ENCODE peak calls at places on chromosomes 11 and 22, in seven cellular contexts. K is GM23338, F is A673, P is mammary epithelial cell, T is neural crest cell, V is astrocyte of the cerebellum, X is chondrocyte. Z is an unnamed sample.

GRCh38 chr11:89421718-89422117 is 69.5 kb downstream of the NOX4 start:
- DNase-seq in F (no peak), X (no peak), K (no peak), V (no peak), T (no peak), P (no peak), Z (no peak)

GRCh38 chr11:43904737-43905515 is 24.3 kb downstream of the ALKBH3 start:
- DNase-seq in F (no peak), X (no peak), K (no peak), T (no peak), V (no peak), P (peak), Z (no peak)

GRCh38 chr11:74257934-74258553 is 53.4 kb downstream of the P4HA3 start:
- DNase-seq in F (no peak), T (no peak), P (no peak), V (peak), K (no peak), X (no peak), Z (no peak)

GRCh38 chr11:74018331-74019005 is 9.6 kb upstream of the UCP3 start:
- DNase-seq in F (no peak), X (no peak), V (peak), P (no peak), K (no peak), T (no peak), Z (peak)

GRCh38 chr22:20062766-20063083 is 17.3 kb upstream of the DGCR8 start:
- DNase-seq in P (peak), X (no peak), V (no peak), K (no peak), F (no peak), T (no peak), Z (no peak)

GRCh38 chr11:93238956-93239355 is 41.2 kb upstream of the SLC36A4 start:
- DNase-seq in X (no peak), T (no peak), F (no peak), V (no peak), P (no peak), K (no peak), Z (no peak)

GRCh38 chr22:23786261-23786710 is 480 bp upstream of the SMARCB1 start:
- DNase-seq in P (no peak), K (no peak), T (no peak), V (no peak), F (no peak), X (no peak), Z (no peak)

GRCh38 chr22:23570681-23571080 is 9.4 kb downstream of the IGLL1 start:
- DNase-seq in T (no peak), K (no peak), X (peak), V (no peak), F (no peak), P (no peak), Z (no peak)

GRCh38 chr11:94776351-94777321 is 8.5 kb downstream of the AMOTL1 start:
- DNase-seq in K (no peak), X (no peak), P (peak), V (peak), T (no peak), F (peak), Z (no peak)

GRCh38 chr11:94169930-94170329 is 41.3 kb downstream of the PANX1 start:
- DNase-seq in X (no peak), F (no peak), P (no peak), K (no peak), T (no peak), V (no peak), Z (no peak)

GRCh38 chr11:45321669-45322068 is 35.5 kb upstream of the SYT13 start:
- DNase-seq in K (no peak), P (no peak), F (no peak), V (no peak), T (no peak), X (no peak), Z (no peak)

GRCh38 chr11:61671527-61671926 is 8.7 kb upstream of the DAGLA start:
- DNase-seq in P (no peak), V (no peak), K (peak), X (no peak), T (no peak), F (no peak), Z (peak)

GRCh38 chr11:10208045-10208674 is 85.9 kb downstream of the SBF2 start:
- DNase-seq in P (peak), X (no peak), K (peak), V (peak), F (peak), T (no peak), Z (no peak)

GRCh38 chr11:88704505-88704904 is 361.3 kb downstream of the GRM5 start:
- DNase-seq in X (no peak), P (peak), K (peak), V (peak), F (no peak), T (no peak), Z (no peak)

GRCh38 chr11:7603031-7603781 is 70.1 kb downstream of the CYB5R2 start:
- DNase-seq in F (no peak), X (no peak), P (no peak), K (no peak), T (no peak), V (no peak), Z (no peak)

GRCh38 chr22:32794449-32795213 is 6.9 kb upstream of the TIMP3 start:
- DNase-seq in K (peak), F (no peak), X (no peak), T (no peak), P (no peak), V (no peak), Z (no peak)

GRCh38 chr11:72604256-72604655 is 70.0 kb downstream of the PDE2A start:
- DNase-seq in T (no peak), P (no peak), F (no peak), K (no peak), X (no peak), V (no peak), Z (no peak)

GRCh38 chr22:49564666-49565515 is 262.8 kb downstream of the BRD1 start:
- DNase-seq in T (no peak), P (no peak), X (peak), K (no peak), F (no peak), V (no peak), Z (no peak)

GRCh38 chr11:61032824-61033223 is 61.3 kb downstream of the CD6 start:
- DNase-seq in F (no peak), T (no peak), P (no peak), V (no peak), K (no peak), X (no peak), Z (no peak)

GRCh38 chr22:38416621-38417251 is 38.3 kb downstream of the KCNJ4 start:
- DNase-seq in X (peak), K (no peak), P (no peak), V (no peak), F (no peak), T (no peak), Z (no peak)

GRCh38 chr22:22552630-22553029 is 6.4 kb downstream of the PRAME start:
- DNase-seq in X (no peak), T (peak), V (no peak), F (no peak), K (peak), P (no peak), Z (no peak)
- TF ChIP-seq CTCF in X (no peak), T (no peak), V (no peak), F (no peak), K (peak), P (no peak), Z (no peak)

GRCh38 chr11:19313140-19313539 is 72.4 kb upstream of the E2F8 start:
- DNase-seq in T (no peak), X (no peak), V (no peak), F (no peak), K (no peak), P (no peak), Z (no peak)

GRCh38 chr11:19311306-19312030 is 70.7 kb upstream of the E2F8 start:
- DNase-seq in P (peak), X (no peak), F (peak), K (peak), V (peak), T (peak), Z (no peak)

GRCh38 chr11:19306570-19306969 is 65.8 kb upstream of the E2F8 start:
- DNase-seq in T (no peak), F (no peak), K (no peak), V (no peak), X (no peak), P (no peak), Z (no peak)

DNA sequence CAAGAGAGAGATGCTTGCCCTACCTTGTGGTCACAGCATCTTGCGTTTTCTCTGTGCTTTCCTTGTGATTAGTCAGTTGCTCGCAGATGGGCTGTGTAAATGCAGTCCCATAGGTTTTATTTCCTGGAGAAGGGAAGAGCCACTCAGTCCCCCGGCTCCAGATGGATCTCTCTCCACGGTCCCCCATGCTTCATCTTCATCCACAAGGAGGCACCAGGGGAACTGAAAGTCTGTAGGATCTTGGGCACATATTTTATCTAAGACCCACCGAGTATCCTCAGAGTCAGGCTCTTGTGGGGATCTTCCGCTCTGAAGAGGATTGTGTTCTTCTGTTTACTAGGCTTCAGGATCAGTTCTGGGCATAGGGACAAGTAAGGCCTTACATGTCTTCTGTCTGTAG is 66.8 kb upstream of the E2F8 start:
- DNase-seq in V (no peak), F (no peak), P (no peak), K (peak), T (no peak), X (no peak), Z (no peak)
- TF ChIP-seq CTCF in V (no peak), F (no peak), P (no peak), K (peak), T (no peak), X (no peak), Z (no peak)

GRCh38 chr11:67105964-67106363 is 13.1 kb upstream of the KDM2A start:
- DNase-seq in V (no peak), K (no peak), X (no peak), T (no peak), F (no peak), P (no peak), Z (no peak)
- TF ChIP-seq CTCF in V (no peak), K (no peak), X (no peak), T (no peak), F (no peak), P (no peak), Z (no peak)

GRCh38 chr11:13781153-13781552 is 112.7 kb downstream of the FAR1 start:
- DNase-seq in X (no peak), F (no peak), K (peak), T (no peak), P (peak), V (no peak), Z (no peak)

GRCh38 chr11:13784848-13785247 is 116.4 kb downstream of the FAR1 start:
- DNase-seq in F (no peak), K (no peak), X (no peak), T (no peak), V (no peak), P (no peak), Z (no peak)

GRCh38 chr11:13782395-13783080 is 114.1 kb downstream of the FAR1 start:
- DNase-seq in F (no peak), V (no peak), P (no peak), K (no peak), T (no peak), X (no peak), Z (no peak)

GRCh38 chr11:13786688-13787087 is 118.2 kb downstream of the FAR1 start:
- DNase-seq in T (no peak), K (no peak), V (no peak), P (no peak), F (no peak), X (no peak), Z (no peak)

GRCh38 chr11:13784441-13784840 is 116.0 kb downstream of the FAR1 start:
- DNase-seq in T (no peak), F (no peak), K (no peak), P (no peak), X (no peak), V (no peak), Z (no peak)
- TF ChIP-seq CTCF in T (no peak), F (no peak), K (no peak), P (no peak), X (no peak), V (no peak), Z (no peak)

DNA sequence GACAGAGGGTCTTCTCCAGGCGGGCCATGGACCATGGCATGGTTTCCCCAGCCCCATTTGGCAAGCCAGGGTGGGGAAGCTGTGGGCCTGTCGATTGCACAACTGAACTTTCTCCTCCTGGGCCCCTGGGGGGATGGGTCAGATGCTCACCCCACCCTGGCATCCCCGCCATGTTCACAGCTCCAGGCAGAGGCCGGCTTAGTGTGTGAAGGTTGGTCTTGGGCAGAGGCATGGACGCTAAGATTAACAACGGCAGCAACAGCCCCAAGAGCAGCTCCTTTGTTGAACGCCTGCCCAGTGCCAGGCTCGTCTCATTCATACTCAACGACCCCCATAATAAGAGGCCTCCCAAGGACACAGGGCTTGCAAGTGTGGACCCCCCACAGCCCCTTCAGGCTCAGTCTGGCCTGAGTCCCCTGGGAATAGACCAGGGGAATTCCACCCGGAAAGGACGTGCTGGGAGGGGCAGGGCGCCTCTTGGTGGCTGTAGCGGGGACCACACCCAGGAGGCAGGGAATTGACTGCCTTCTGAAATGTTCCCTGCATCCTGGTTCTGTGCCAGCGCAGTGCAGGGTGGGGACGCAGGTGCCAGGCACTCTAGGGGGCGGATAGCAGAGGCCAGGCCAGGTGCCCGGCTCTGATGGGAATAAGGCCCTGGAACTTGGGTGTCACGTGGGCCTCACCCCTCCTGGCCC is 8.3 kb downstream of the TSPO start:
- DNase-seq in K (peak), X (no peak), F (peak), T (no peak), V (no peak), P (no peak), Z (no peak)
- TF ChIP-seq CTCF in K (peak), X (peak), F (peak), T (peak), V (peak), P (no peak), Z (peak)

GRCh38 chr22:46681010-46681409 is 57.0 kb downstream of the CERK start:
- DNase-seq in F (no peak), T (no peak), X (no peak), V (no peak), P (no peak), K (peak), Z (no peak)
- TF ChIP-seq CTCF in F (peak), T (no peak), X (no peak), V (no peak), P (no peak), K (peak), Z (peak)

GRCh38 chr22:34842630-34843029 is 223.3 kb upstream of the ISX start:
- DNase-seq in F (no peak), P (no peak), T (no peak), K (peak), V (no peak), X (no peak), Z (no peak)
- TF ChIP-seq CTCF in F (no peak), P (no peak), T (no peak), K (peak), V (no peak), X (peak), Z (no peak)